ENCODE peak calls at places on chromosomes 6 and 20, in eight cellular contexts. D is T-helper 9 cell, F is hippocampal formation, I is left lung, L is left kidney, V is dermis blood vessel endothelial cell, T is lung, J is NCI-H69. X is an unnamed sample.

GRCh38 chr6:75326557-75327258 is 42.1 kb upstream of the TMEM30A start:
- DNase-seq in D (no peak), F (no peak), I (no peak), L (no peak), V (no peak), T (no peak), J (peak), X (no peak)

GRCh38 chr6:31476515-31477139 is 21.3 kb upstream of the MICB start:
- DNase-seq in D (no peak), F (no peak), I (no peak), L (no peak), V (no peak), T (no peak), J (no peak), X (no peak)

GRCh38 chr20:53945478-53945877 is 124.9 kb downstream of the BCAS1 start:
- DNase-seq in D (no peak), F (no peak), I (no peak), L (no peak), V (no peak), T (no peak), J (no peak), X (no peak)

GRCh38 chr6:157522472-157522871 is 141.5 kb downstream of the ZDHHC14 start:
- DNase-seq in D (no peak), F (no peak), I (no peak), L (no peak), V (no peak), T (no peak), J (no peak), X (no peak)

GRCh38 chr6:39225946-39226437 is 3.3 kb downstream of the KCNK5 start:
- DNase-seq in D (no peak), F (no peak), I (peak), L (no peak), V (no peak), T (peak), J (no peak), X (no peak)

GRCh38 chr20:50568549-50568942 is 58.4 kb downstream of the PTPN1 start:
- DNase-seq in D (no peak), F (no peak), I (no peak), L (no peak), V (no peak), T (no peak), J (no peak), X (no peak)

GRCh38 chr20:45998761-45999160 is 9.9 kb upstream of the MMP9 start:
- DNase-seq in D (no peak), F (peak), I (peak), L (no peak), V (no peak), T (no peak), J (no peak), X (no peak)

GRCh38 chr6:19865178-19865577 is 28.0 kb downstream of the ID4 start:
- DNase-seq in D (no peak), F (no peak), I (no peak), L (no peak), V (no peak), T (no peak), J (peak), X (no peak)

GRCh38 chr20:38138086-38138777 is 26.8 kb downstream of the TGM2 start:
- DNase-seq in D (no peak), F (no peak), I (peak), L (no peak), V (no peak), T (no peak), J (no peak), X (no peak)

GRCh38 chr6:165663736-165664552 is 903 bp upstream of the PDE10A start:
- DNase-seq in D (no peak), F (no peak), I (no peak), L (peak), V (peak), T (no peak), J (no peak), X (peak)

GRCh38 chr6:24774696-24775519 is at the start of gene GMNN:
- DNase-seq in D (peak), F (peak), I (peak), L (peak), V (peak), T (peak), J (peak), X (peak)

GRCh38 chr6:73131706-73132105 is 93.6 kb downstream of the KHDC1L start:
- DNase-seq in D (no peak), F (no peak), I (no peak), L (peak), V (no peak), T (no peak), J (peak), X (no peak)

GRCh38 chr20:9180480-9181257 is 111.8 kb downstream of the PLCB4 start:
- DNase-seq in D (no peak), F (no peak), I (no peak), L (no peak), V (no peak), T (no peak), J (no peak), X (no peak)

GRCh38 chr6:157813191-157813590 is 9.9 kb upstream of the SNX9 start:
- DNase-seq in D (no peak), F (no peak), I (peak), L (no peak), V (no peak), T (no peak), J (no peak), X (no peak)

GRCh38 chr6:161254126-161254753 is 19.6 kb downstream of the AGPAT4 start:
- DNase-seq in D (no peak), F (no peak), I (no peak), L (no peak), V (no peak), T (no peak), J (no peak), X (no peak)

GRCh38 chr20:14937021-14937420 is 599.6 kb upstream of the FLRT3 start:
- DNase-seq in D (no peak), F (no peak), I (no peak), L (no peak), V (no peak), T (no peak), J (no peak), X (no peak)

GRCh38 chr6:3063733-3064700 is 4.3 kb upstream of the RIPK1 start:
- DNase-seq in D (peak), F (peak), I (peak), L (peak), V (peak), T (peak), J (peak), X (peak)

GRCh38 chr20:58714340-58714922 is 21.8 kb downstream of the NPEPL1 start:
- DNase-seq in D (no peak), F (no peak), I (peak), L (no peak), V (no peak), T (peak), J (no peak), X (peak)

GRCh38 chr6:130365166-130366010 is 429 bp upstream of the TMEM200A start:
- DNase-seq in D (peak), F (no peak), I (peak), L (peak), V (peak), T (peak), J (peak), X (peak)

GRCh38 chr20:41329435-41330342 is 10.9 kb upstream of the LPIN3 start:
- DNase-seq in D (peak), F (no peak), I (peak), L (peak), V (peak), T (peak), J (no peak), X (no peak)

GRCh38 chr6:132814716-132815570 is 574 bp downstream of the RPS12 start:
- DNase-seq in D (no peak), F (no peak), I (no peak), L (no peak), V (peak), T (no peak), J (peak), X (no peak)

GRCh38 chr6:132188865-132189264 is 212.4 kb downstream of the MOXD1 start:
- DNase-seq in D (no peak), F (no peak), I (no peak), L (no peak), V (peak), T (no peak), J (no peak), X (no peak)

GRCh38 chr6:69584913-69585729 is 211.7 kb downstream of the LMBRD1 start:
- DNase-seq in D (no peak), F (no peak), I (no peak), L (peak), V (no peak), T (no peak), J (peak), X (no peak)

GRCh38 chr6:82045965-82046756 is 201.4 kb downstream of the IBTK start:
- DNase-seq in D (no peak), F (no peak), I (no peak), L (no peak), V (no peak), T (no peak), J (no peak), X (no peak)

GRCh38 chr6:141282263-141282662 is 850.5 kb upstream of the GJE1 start:
- DNase-seq in D (no peak), F (no peak), I (no peak), L (no peak), V (no peak), T (no peak), J (no peak), X (no peak)

GRCh38 chr6:402901-403658 is 11.5 kb downstream of the IRF4 start:
- DNase-seq in D (no peak), F (no peak), I (no peak), L (no peak), V (no peak), T (no peak), J (no peak), X (no peak)

GRCh38 chr20:33825340-33826269 is 14.5 kb downstream of the CHMP4B start:
- DNase-seq in D (no peak), F (no peak), I (no peak), L (no peak), V (no peak), T (no peak), J (no peak), X (no peak)

GRCh38 chr6:82385961-82386360 is 22.3 kb downstream of the TPBG start:
- DNase-seq in D (no peak), F (no peak), I (no peak), L (no peak), V (no peak), T (no peak), J (peak), X (no peak)

GRCh38 chr6:2713473-2714358 is 37.0 kb downstream of the MYLK4 start:
- DNase-seq in D (no peak), F (no peak), I (no peak), L (no peak), V (no peak), T (no peak), J (no peak), X (no peak)

GRCh38 chr6:146785001-146785585 is 186.3 kb downstream of the ADGB start:
- DNase-seq in D (no peak), F (no peak), I (no peak), L (peak), V (peak), T (no peak), J (peak), X (no peak)

GRCh38 chr6:36139431-36139830 is 9.1 kb downstream of the MAPK13 start:
- DNase-seq in D (no peak), F (no peak), I (no peak), L (peak), V (peak), T (no peak), J (peak), X (no peak)